ENCODE peak calls at places on chromosomes 5 and 9, in ten cellular contexts. H is islet precursor cell, W is Caki2, U is hypothalamus, C is NCI-H1092, F is MCF 10A, S is Peyer's patch, T is cardiac fibroblast, A is coronary artery, Z is HEK293T. L is an unnamed sample.

GRCh38 chr9:4126996-4127395 is 172.9 kb downstream of the GLIS3 start:
- DNase-seq in W (no peak), H (no peak), F (no peak), S (no peak), Z (no peak), C (no peak), A (no peak), T (no peak), U (no peak), L (no peak)

GRCh38 chr5:95511606-95512005 is 43.2 kb downstream of the SKIC3 start:
- DNase-seq in U (no peak), Z (no peak), T (no peak), H (no peak), S (no peak), F (no peak), C (no peak), A (no peak), W (no peak), L (no peak)

GRCh38 chr9:106913276-106913675 is 50.3 kb downstream of the ZNF462 start:
- DNase-seq in H (no peak), Z (no peak), U (no peak), W (no peak), T (no peak), S (no peak), C (no peak), F (no peak), A (no peak), L (no peak)

GRCh38 chr5:168167338-168167737 is 124.1 kb upstream of the WWC1 start:
- DNase-seq in F (no peak), C (no peak), T (no peak), A (no peak), H (no peak), Z (no peak), U (no peak), W (no peak), S (no peak), L (no peak)

GRCh38 chr5:9052421-9052820 is 493.5 kb downstream of the SEMA5A start:
- DNase-seq in A (no peak), C (no peak), F (no peak), S (no peak), Z (no peak), W (no peak), T (no peak), U (no peak), H (no peak), L (no peak)

GRCh38 chr9:61665330-61665751 is 475.5 kb downstream of the SPATA31A7 start:
- DNase-seq in Z (no peak), H (peak; percentile 20), U (no peak), A (peak; percentile 40), C (no peak), F (no peak), T (no peak), S (peak; percentile 39), W (no peak), L (no peak)

GRCh38 chr5:93273176-93273575 is 307.8 kb downstream of the NR2F1-AS1 start:
- DNase-seq in T (peak; percentile 77), Z (no peak), F (peak; percentile 51), W (no peak), U (no peak), A (no peak), H (no peak), C (no peak), S (no peak), L (no peak)

GRCh38 chr5:148794729-148795590 is 31.5 kb upstream of the ADRB2 start:
- DNase-seq in T (peak; percentile 86), H (no peak), Z (no peak), F (peak; percentile 94), A (no peak), U (no peak), C (no peak), S (no peak), W (no peak), L (no peak)

GRCh38 chr9:83538172-83538889 is at the start of gene FRMD3:
- DNase-seq in T (peak; percentile 81), U (peak; percentile 53), A (peak; percentile 89), W (peak; percentile 80), H (peak; percentile 95), F (peak; percentile 53), Z (peak; percentile 81), S (peak; percentile 84), C (peak; percentile 80), L (peak; percentile 43)

GRCh38 chr5:179841621-179842020 is 17.0 kb downstream of the MRNIP start:
- DNase-seq in H (no peak), A (no peak), C (no peak), Z (no peak), T (no peak), S (no peak), U (no peak), W (no peak), F (no peak), L (no peak)

GRCh38 chr5:128869970-128870747 is 95.1 kb upstream of the SLC27A6 start:
- DNase-seq in H (peak; percentile 46), U (no peak), F (no peak), S (no peak), Z (no peak), W (no peak), T (no peak), A (no peak), C (no peak), L (no peak)

GRCh38 chr5:172943906-172944305 is 15.3 kb upstream of the RPL26L1 start:
- DNase-seq in T (peak; percentile 19), U (no peak), H (peak; percentile 46), W (peak; percentile 98), F (no peak), A (no peak), C (no peak), S (no peak), Z (no peak), L (no peak)

GRCh38 chr5:154985126-154985525 is 28.4 kb upstream of the KIF4B start:
- DNase-seq in F (no peak), H (no peak), A (no peak), C (peak; percentile 46), Z (no peak), W (no peak), S (no peak), U (no peak), T (no peak), L (no peak)

GRCh38 chr9:122261469-122261881 is 3.2 kb downstream of the RBM18 start:
- DNase-seq in C (no peak), T (peak; percentile 95), S (peak; percentile 57), A (peak; percentile 82), U (no peak), W (peak; percentile 58), F (peak; percentile 87), Z (no peak), H (no peak), L (no peak)

GRCh38 chr9:97666907-97667686 is 30.0 kb downstream of the XPA start:
- DNase-seq in U (no peak), T (no peak), F (no peak), C (no peak), A (no peak), Z (no peak), S (no peak), W (no peak), H (no peak), L (no peak)

GRCh38 chr9:137254624-137255447 is at the start of gene NELFB:
- DNase-seq in C (peak; percentile 87), Z (peak; percentile 96), F (peak; percentile 86), S (peak; percentile 96), W (peak; percentile 80), H (peak; percentile 93), T (peak; percentile 84), A (peak; percentile 91), U (peak; percentile 86), L (no peak)

GRCh38 chr9:100355561-100355960 is 2.8 kb upstream of the TEX10 start:
- DNase-seq in F (no peak), Z (no peak), S (no peak), A (no peak), T (no peak), W (no peak), H (no peak), U (no peak), C (no peak), L (no peak)

GRCh38 chr5:167261309-167262100 is 1029.9 kb upstream of the WWC1 start:
- DNase-seq in T (no peak), Z (peak; percentile 39), U (no peak), W (no peak), H (no peak), C (no peak), F (peak; percentile 61), S (no peak), A (no peak), L (no peak)

GRCh38 chr5:59100875-59101274 is 518.0 kb downstream of the RAB3C start:
- DNase-seq in U (no peak), F (no peak), S (no peak), C (no peak), T (no peak), W (no peak), Z (no peak), A (no peak), H (no peak), L (no peak)

GRCh38 chr9:75088646-75089368 is 493 bp downstream of the OSTF1 start:
- DNase-seq in H (peak; percentile 77), Z (peak; percentile 40), C (peak; percentile 23), T (peak; percentile 57), A (no peak), W (peak; percentile 11), U (peak; percentile 22), F (peak; percentile 45), S (peak; percentile 79), L (no peak)

GRCh38 chr5:142432961-142433360 is 108.1 kb upstream of the SPRY4 start:
- DNase-seq in W (no peak), U (no peak), H (peak; percentile 76), F (no peak), A (no peak), C (no peak), S (peak; percentile 60), T (no peak), Z (no peak), L (no peak)

GRCh38 chr9:129333961-129334743 is 156.1 kb upstream of the IER5L start:
- DNase-seq in T (peak; percentile 92), U (peak; percentile 63), S (peak; percentile 86), H (peak; percentile 100), C (peak; percentile 14), F (peak; percentile 98), W (peak; percentile 99), Z (peak; percentile 42), A (peak; percentile 94), L (peak; percentile 93)

GRCh38 chr9:113556877-113557593 is 93.5 kb downstream of the RGS3 start:
- DNase-seq in U (no peak), H (no peak), T (peak; percentile 61), W (no peak), S (peak; percentile 32), F (no peak), Z (no peak), A (peak; percentile 35), C (no peak), L (no peak)

GRCh38 chr9:86700601-86701000 is 246.7 kb downstream of the GAS1 start:
- DNase-seq in U (peak; percentile 18), A (no peak), S (no peak), Z (no peak), H (no peak), W (no peak), F (no peak), C (no peak), T (no peak), L (no peak)

GRCh38 chr9:108182950-108183381 is 672.8 kb downstream of the ACTL7B start:
- DNase-seq in A (no peak), Z (no peak), H (no peak), W (peak; percentile 49), S (no peak), C (no peak), F (peak; percentile 29), U (no peak), T (peak; percentile 67), L (no peak)

GRCh38 chr9:121884057-121884512 is 209.0 kb downstream of the TTLL11 start:
- DNase-seq in U (peak; percentile 73), C (peak; percentile 72), F (no peak), T (no peak), Z (no peak), H (no peak), W (no peak), S (no peak), A (peak; percentile 62), L (no peak)

GRCh38 chr5:63963926-63964325 is 1.7 kb upstream of the HTR1A start:
- DNase-seq in W (no peak), F (peak; percentile 45), U (no peak), A (no peak), H (no peak), S (no peak), T (no peak), Z (no peak), C (no peak), L (no peak)

GRCh38 chr5:131230406-131230805 is 33.4 kb upstream of the CDC42SE2 start:
- DNase-seq in C (no peak), T (no peak), A (no peak), H (no peak), U (no peak), S (no peak), W (no peak), Z (peak; percentile 32), F (no peak), L (no peak)

L was measured in HCT116.